ENCODE peak calls at places on chromosomes 16 and 17, in four cellular contexts. X, K, N and L are unnamed samples.

GRCh38 chr17:7014995-7015586 is 2.7 kb downstream of the RNASEK start:
- DNase-seq in X (peak), K (no peak), N (no peak), L (peak)

GRCh38 chr16:11796227-11797165 is 562 bp downstream of the ZC3H7A start:
- DNase-seq in X (peak), K (peak), N (peak), L (peak)

GRCh38 chr17:58388302-58389190 is 28.8 kb downstream of the RNF43 start:
- DNase-seq in X (no peak), K (no peak), N (no peak), L (no peak)

GRCh38 chr17:28426081-28426519 is 20.1 kb upstream of the SLC46A1 start:
- DNase-seq in X (no peak), K (peak), N (no peak), L (no peak)

GRCh38 chr17:67386965-67387551 is 10.0 kb downstream of the PITPNC1 start:
- DNase-seq in X (peak), K (peak), N (peak), L (peak)

GRCh38 chr17:41739661-41740352 is 5.4 kb upstream of the HAP1 start:
- DNase-seq in X (no peak), K (no peak), N (no peak), L (no peak)

GRCh38 chr17:50346313-50347086 is 574 bp downstream of the XYLT2 start:
- DNase-seq in X (no peak), K (peak), N (peak), L (no peak)

GRCh38 chr16:24729967-24730815 is 740 bp downstream of the TNRC6A start:
- DNase-seq in X (peak), K (peak), N (peak), L (peak)

GRCh38 chr16:8966781-8967436 is 3.2 kb upstream of the USP7 start:
- DNase-seq in X (no peak), K (no peak), N (no peak), L (no peak)

GRCh38 chr17:5747276-5747675 is 163.0 kb upstream of the NLRP1 start:
- DNase-seq in X (no peak), K (no peak), N (no peak), L (no peak)

GRCh38 chr16:26787924-26788323 is 278.8 kb upstream of the C16orf82 start:
- DNase-seq in X (no peak), K (no peak), N (no peak), L (no peak)

GRCh38 chr16:73697336-73697735 is 599.3 kb upstream of the PSMD7 start:
- DNase-seq in X (no peak), K (no peak), N (no peak), L (no peak)

GRCh38 chr16:85436636-85437160 is 176.4 kb upstream of the GSE1 start:
- DNase-seq in X (no peak), K (peak), N (peak), L (no peak)

GRCh38 chr16:68429081-68429740 is 19.1 kb downstream of the SMPD3 start:
- DNase-seq in X (no peak), K (no peak), N (no peak), L (no peak)

GRCh38 chr16:74842413-74842812 is 67.8 kb upstream of the FA2H start:
- DNase-seq in X (no peak), K (no peak), N (no peak), L (no peak)

GRCh38 chr16:89442990-89443726 is 47.2 kb downstream of the ANKRD11 start:
- DNase-seq in X (no peak), K (peak), N (peak), L (no peak)

GRCh38 chr16:70747703-70748631 is 53.0 kb downstream of the VAC14 start:
- DNase-seq in X (no peak), K (no peak), N (no peak), L (no peak)

GRCh38 chr16:84560269-84560668 is 55.8 kb upstream of the MEAK7 start:
- DNase-seq in X (no peak), K (no peak), N (no peak), L (no peak)

GRCh38 chr16:3577302-3577752 is at the start of gene NLRC3:
- DNase-seq in X (peak), K (peak), N (no peak), L (peak)

GRCh38 chr17:51951737-51952136 is 206.8 kb downstream of the CA10 start:
- DNase-seq in X (no peak), K (no peak), N (no peak), L (no peak)

GRCh38 chr17:79625706-79626105 is 14.9 kb upstream of the RBFOX3 start:
- DNase-seq in X (no peak), K (no peak), N (peak), L (no peak)

GRCh38 chr16:30351001-30351441 is 4.1 kb downstream of the CD2BP2 start:
- DNase-seq in X (no peak), K (no peak), N (peak), L (no peak)

GRCh38 chr16:81491522-81492188 is 47.0 kb downstream of the CMIP start:
- DNase-seq in X (no peak), K (no peak), N (no peak), L (no peak)

GRCh38 chr16:27847030-27847550 is 216.4 kb downstream of the GSG1L start:
- DNase-seq in X (no peak), K (no peak), N (no peak), L (no peak)

GRCh38 chr17:60077672-60078519 is 825 bp downstream of the HEATR6 start:
- DNase-seq in X (no peak), K (no peak), N (no peak), L (peak)

GRCh38 chr17:43212641-43213490 is 1.2 kb downstream of the TMEM106A start:
- DNase-seq in X (no peak), K (peak), N (no peak), L (no peak)

GRCh38 chr17:81057079-81057730 is 22.3 kb downstream of the BAIAP2 start:
- DNase-seq in X (no peak), K (peak), N (peak), L (no peak)

GRCh38 chr17:61309362-61309761 is 90.3 kb upstream of the TBX2 start:
- DNase-seq in X (no peak), K (no peak), N (no peak), L (no peak)

GRCh38 chr16:84421081-84421937 is 53.0 kb downstream of the ATP2C2 start:
- DNase-seq in X (no peak), K (no peak), N (no peak), L (no peak)

GRCh38 chr16:8866884-8867482 is 1.8 kb downstream of the CARHSP1 start:
- DNase-seq in X (no peak), K (no peak), N (peak), L (no peak)

GRCh38 chr16:572865-573650 is 3.3 kb downstream of the PIGQ start:
- DNase-seq in X (no peak), K (no peak), N (no peak), L (no peak)

GRCh38 chr17:40311575-40311974 is 2.6 kb downstream of the RARA start:
- DNase-seq in X (peak), K (peak), N (peak), L (no peak)

GRCh38 chr16:2188395-2188794 is 8.0 kb downstream of the CASKIN1 start:
- DNase-seq in X (no peak), K (no peak), N (no peak), L (no peak)